ENCODE peak calls at places on chromosomes 2 and 18, in four cellular contexts. U is cardiac muscle cell, O is endothelial cell of umbilical vein, Q is sigmoid colon. F is an unnamed sample.

GRCh38 chr2:19371996-19372582 is 13.7 kb upstream of the OSR1 start:
- DNase-seq in U (peak; percentile 52), Q (no peak), O (no peak), F (no peak)

GRCh38 chr2:85251070-85251616 is 76.6 kb downstream of the TGOLN2 start:
- DNase-seq in U (no peak), O (peak; percentile 38), Q (no peak), F (no peak)

GRCh38 chr2:25666218-25666617 is 7.2 kb downstream of the DTNB start:
- DNase-seq in U (no peak), Q (no peak), O (no peak), F (no peak)

GRCh38 chr18:64799378-64799777 is 650.5 kb upstream of the LINC00305 start:
- DNase-seq in U (no peak), O (no peak), Q (no peak), F (no peak)

GRCh38 chr18:50644146-50644545 is 84.3 kb downstream of the MAPK4 start:
- DNase-seq in U (no peak), O (no peak), Q (no peak), F (no peak)

GRCh38 chr2:179861027-179861776 is at the start of gene ZNF385B:
- DNase-seq in O (peak; percentile 5), Q (peak; percentile 63), U (peak; percentile 21), F (peak; percentile 26)

GRCh38 chr2:178110681-178111080 is 1.6 kb upstream of the RBM45 start:
- DNase-seq in Q (no peak), O (no peak), U (no peak), F (no peak)

GRCh38 chr2:15976334-15976733 is 36.0 kb downstream of the MYCN start:
- DNase-seq in Q (no peak), U (no peak), O (no peak), F (no peak)

GRCh38 chr2:122643725-122644329 is 888.4 kb downstream of the TSN start:
- DNase-seq in O (no peak), U (peak; percentile 90), Q (no peak), F (peak; percentile 49)

GRCh38 chr18:55266981-55267380 is 307.7 kb upstream of the CCDC68 start:
- DNase-seq in U (no peak), Q (no peak), O (peak; percentile 27), F (no peak)

GRCh38 chr2:231190531-231191197 is 7.8 kb upstream of the ARMC9 start:
- DNase-seq in Q (peak; percentile 88), O (peak; percentile 50), U (peak; percentile 73), F (peak; percentile 77)

GRCh38 chr2:107585851-107586250 is 240.8 kb upstream of the RGPD4 start:
- DNase-seq in Q (no peak), O (no peak), U (peak; percentile 11), F (no peak)

GRCh38 chr2:150554046-150554445 is 66.6 kb upstream of the RND3 start:
- DNase-seq in U (no peak), Q (no peak), O (no peak), F (no peak)

GRCh38 chr2:238161291-238162051 is 2.7 kb downstream of the ERFE start:
- DNase-seq in O (no peak), U (no peak), Q (no peak), F (peak; percentile 5)

GRCh38 chr2:70995227-70995729 is 605 bp upstream of the TEX261 start:
- DNase-seq in U (peak; percentile 28), Q (peak; percentile 65), O (peak; percentile 30), F (no peak)

GRCh38 chr2:134522856-134523460 is 195.8 kb downstream of the TMEM163 start:
- DNase-seq in Q (no peak), U (no peak), O (no peak), F (no peak)

GRCh38 chr2:110984654-110985053 is 136.1 kb upstream of the BCL2L11 start:
- DNase-seq in Q (no peak), O (no peak), U (no peak), F (no peak)

GRCh38 chr2:20170646-20171250 is 54.2 kb downstream of the SDC1 start:
- DNase-seq in O (no peak), Q (no peak), U (no peak), F (no peak)

GRCh38 chr2:183089192-183089851 is 10.8 kb downstream of the DUSP19 start:
- DNase-seq in U (no peak), O (no peak), Q (no peak), F (no peak)

DNA sequence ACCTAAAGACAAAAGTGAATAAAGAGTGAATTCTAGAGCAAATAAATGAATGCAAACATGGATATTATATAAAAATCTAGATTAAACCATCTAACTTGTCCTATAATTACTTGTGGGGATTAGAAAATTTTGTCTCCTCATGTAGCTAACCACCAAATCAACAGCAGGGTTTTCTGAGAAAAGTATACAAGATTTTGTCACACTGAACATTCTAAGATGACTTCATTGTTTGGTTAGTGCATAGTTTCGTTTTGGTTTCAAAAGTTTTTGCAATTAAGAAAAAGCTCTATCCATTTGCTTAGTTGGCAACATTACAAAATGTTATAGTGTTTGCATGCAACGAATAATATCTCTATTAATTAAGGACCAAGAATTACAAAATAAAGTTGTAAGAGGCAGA is 125.0 kb downstream of the LRP2 start:
- DNase-seq in O (no peak), Q (no peak), U (no peak), F (no peak)
- H3K4me1 ChIP-seq in O (no peaks in the 10 kb centered on the region), Q (no peaks in the 10 kb centered on the region), U (no peaks in the 10 kb centered on the region), F (no peaks in the 10 kb centered on the region)

GRCh38 chr18:58671122-58671940 is at the start of gene MALT1:
- DNase-seq in U (peak; percentile 94), Q (peak; percentile 96), O (peak; percentile 85), F (peak; percentile 93)
- TF ChIP-seq CTCF in U (no peak), Q (no peak), O (no peak), F (no peak)

DNA sequence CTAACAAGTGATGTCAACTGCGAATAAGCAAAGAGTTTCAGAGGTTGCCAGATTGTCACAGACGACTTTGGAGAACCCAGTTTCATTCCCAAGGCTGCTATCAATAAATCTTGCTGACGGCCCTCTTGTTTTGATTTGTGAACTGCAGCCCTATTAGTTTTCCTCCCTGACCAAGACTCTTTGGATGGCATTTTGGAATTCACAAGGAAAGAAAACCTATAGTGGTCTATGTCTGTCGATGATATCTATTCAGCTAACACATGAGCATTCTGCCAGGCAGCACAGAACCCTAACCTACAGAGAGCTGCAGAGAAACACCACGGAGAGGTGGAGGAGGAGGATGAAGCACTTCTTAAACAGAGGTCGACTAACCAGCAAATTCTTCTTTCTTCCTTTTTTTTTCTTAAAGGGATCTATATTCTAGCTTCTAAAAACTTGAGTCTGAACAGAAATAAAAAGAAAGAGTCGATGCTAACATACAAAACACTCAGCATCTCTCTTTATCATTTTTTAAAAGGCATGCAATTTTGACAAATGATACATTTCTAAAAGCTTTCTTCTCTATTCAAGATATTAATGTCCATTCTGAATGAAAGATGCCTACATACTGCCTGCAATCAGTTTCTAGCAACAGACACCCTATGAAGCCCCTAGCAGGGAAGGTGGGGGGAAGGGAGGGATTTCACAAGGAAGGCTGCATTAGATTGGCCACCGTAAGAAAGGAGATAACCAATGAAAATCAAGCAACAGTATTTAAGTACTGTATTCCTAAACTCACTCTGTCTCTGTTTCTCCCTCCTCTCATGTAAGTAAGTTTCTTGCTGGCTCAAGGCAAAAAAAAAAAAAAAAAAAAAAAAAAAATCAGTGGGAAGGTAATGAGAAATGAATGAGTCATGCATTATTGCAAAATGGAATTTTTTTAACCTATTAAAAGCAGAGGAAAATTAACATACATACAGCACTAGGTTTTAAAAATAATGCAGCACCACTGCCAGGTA is 83.0 kb upstream of the CHRNA1 start:
- DNase-seq in O (peak; percentile 53), U (peak; percentile 95), Q (no peak), F (peak; percentile 45)
- H3K4me3 ChIP-seq in O (no peak overlapping the region), U (peak overlapping the region; percentile 33), Q (no peak overlapping the region), F (no peak overlapping the region)

GRCh38 chr18:75269696-75270095 is 59.1 kb downstream of the TSHZ1 start:
- DNase-seq in U (no peak), O (no peak), Q (no peak), F (no peak)

GRCh38 chr18:75275226-75275625 is 64.6 kb downstream of the TSHZ1 start:
- DNase-seq in U (no peak), Q (no peak), O (no peak), F (no peak)

GRCh38 chr18:75276813-75277628 is 66.4 kb downstream of the TSHZ1 start:
- DNase-seq in O (peak; percentile 58), U (no peak), Q (no peak), F (no peak)

GRCh38 chr18:75277629-75277966 is 67.0 kb downstream of the TSHZ1 start:
- DNase-seq in U (no peak), Q (no peak), O (no peak), F (no peak)

GRCh38 chr18:75273817-75274216 is 63.2 kb downstream of the TSHZ1 start:
- DNase-seq in U (no peak), Q (no peak), O (no peak), F (no peak)
- H3K4me1 ChIP-seq in U (peaks cover 3% of the 10 kb centered on the region), Q (peaks cover 57% of the 10 kb centered on the region), O (peaks cover 10% of the 10 kb centered on the region), F (peaks cover 6% of the 10 kb centered on the region)

GRCh38 chr18:35026407-35027061 is 14.7 kb upstream of the MAPRE2 start:
- DNase-seq in O (no peak), U (no peak), Q (no peak), F (no peak)
- TF ChIP-seq CTCF in O (no peak), U (no peak), Q (no peak), F (no peak)

F was measured in adrenal gland.